ENCODE peak calls at places on chromosomes 5 and 9, in ten cellular contexts. G is AG04450, B is heart right ventricle, J is GM23338, V is dorsolateral prefrontal cortex, W is right lobe of liver, H is BE2C, T is mammary epithelial cell, Q is body of pancreas, E is IMR-90. F is an unnamed sample.

GRCh38 chr5:33781286-33781685 is 110.5 kb downstream of the ADAMTS12 start:
- DNase-seq in G (peak; percentile 29), B (no peak), J (no peak), V (no peak), W (no peak), H (no peak), T (peak; percentile 61), Q (no peak), E (peak; percentile 89), F (peak; percentile 95)

GRCh38 chr9:90046317-90046861 is 441.6 kb downstream of the GADD45G start:
- DNase-seq in G (no peak), B (no peak), J (no peak), V (peak; percentile 42), W (no peak), H (no peak), T (no peak), Q (no peak), E (no peak), F (no peak)

GRCh38 chr5:171272996-171273970 is 35.8 kb upstream of the TLX3 start:
- DNase-seq in G (no peak), B (no peak), J (peak; percentile 82), V (no peak), W (no peak), H (peak; percentile 18), T (peak; percentile 21), Q (no peak), E (peak; percentile 40), F (peak; percentile 39)

GRCh38 chr5:170809551-170809950 is 26.0 kb downstream of the GABRP start:
- DNase-seq in G (peak; percentile 27), B (no peak), J (peak; percentile 73), V (peak; percentile 23), W (no peak), H (peak; percentile 32), T (peak; percentile 23), Q (peak; percentile 43), E (peak; percentile 71), F (peak; percentile 63)

GRCh38 chr9:75376855-75377254 is 288.5 kb downstream of the OSTF1 start:
- DNase-seq in G (no peak), B (no peak), J (no peak), V (no peak), W (no peak), H (no peak), T (no peak), Q (no peak), E (no peak), F (no peak)

GRCh38 chr9:8858250-8859161 is 1058.9 kb upstream of the DMAC1 start:
- DNase-seq in G (no peak), B (no peak), J (peak; percentile 60), V (peak; percentile 57), W (no peak), H (no peak), T (no peak), Q (no peak), E (no peak), F (no peak)

GRCh38 chr9:20314981-20315380 is 307.3 kb downstream of the MLLT3 start:
- DNase-seq in G (no peak), B (no peak), J (no peak), V (no peak), W (no peak), H (no peak), T (no peak), Q (no peak), E (no peak), F (no peak)

GRCh38 chr9:120619751-120620655 is 40.0 kb upstream of the CDK5RAP2 start:
- DNase-seq in G (peak; percentile 48), B (peak; percentile 44), J (peak; percentile 84), V (peak; percentile 78), W (no peak), H (peak; percentile 67), T (peak; percentile 55), Q (peak; percentile 69), E (peak; percentile 74), F (peak; percentile 67)

GRCh38 chr9:125521462-125522327 is 185.3 kb downstream of the MAPKAP1 start:
- DNase-seq in G (peak; percentile 82), B (no peak), J (no peak), V (no peak), W (no peak), H (no peak), T (peak; percentile 96), Q (no peak), E (peak; percentile 97), F (peak; percentile 89)

GRCh38 chr9:121771851-121772599 is 120.6 kb downstream of the DAB2IP start:
- DNase-seq in G (no peak), B (no peak), J (no peak), V (no peak), W (peak; percentile 49), H (peak; percentile 2), T (no peak), Q (no peak), E (no peak), F (no peak)

GRCh38 chr9:68476889-68477288 is 63.8 kb downstream of the TMEM252 start:
- DNase-seq in G (no peak), B (peak; percentile 51), J (no peak), V (no peak), W (no peak), H (no peak), T (no peak), Q (no peak), E (no peak), F (no peak)

GRCh38 chr9:18333157-18333556 is 140.8 kb upstream of the ADAMTSL1 start:
- DNase-seq in G (no peak), B (no peak), J (peak; percentile 21), V (no peak), W (no peak), H (no peak), T (peak; percentile 53), Q (no peak), E (peak; percentile 38), F (peak; percentile 71)

GRCh38 chr5:128905225-128906110 is 59.8 kb upstream of the SLC27A6 start:
- DNase-seq in G (peak; percentile 21), B (peak; percentile 38), J (peak; percentile 63), V (peak; percentile 19), W (no peak), H (peak; percentile 59), T (peak; percentile 36), Q (peak; percentile 38), E (peak; percentile 58), F (peak; percentile 47)

GRCh38 chr5:89849819-89850515 is 559.6 kb downstream of the CETN3 start:
- DNase-seq in G (no peak), B (no peak), J (peak; percentile 36), V (no peak), W (no peak), H (no peak), T (no peak), Q (no peak), E (no peak), F (no peak)

GRCh38 chr9:90107021-90107771 is 502.4 kb downstream of the GADD45G start:
- DNase-seq in G (no peak), B (peak; percentile 79), J (no peak), V (no peak), W (no peak), H (peak; percentile 24), T (peak; percentile 52), Q (peak; percentile 80), E (no peak), F (no peak)

GRCh38 chr5:109924708-109925107 is 235.0 kb downstream of the MAN2A1 start:
- DNase-seq in G (no peak), B (no peak), J (no peak), V (no peak), W (no peak), H (no peak), T (no peak), Q (no peak), E (no peak), F (no peak)

GRCh38 chr9:128007566-128008138 is 26.9 kb upstream of the EEIG1 start:
- DNase-seq in G (no peak), B (peak; percentile 67), J (no peak), V (no peak), W (no peak), H (peak; percentile 30), T (peak; percentile 24), Q (no peak), E (peak; percentile 27), F (no peak)

DNA sequence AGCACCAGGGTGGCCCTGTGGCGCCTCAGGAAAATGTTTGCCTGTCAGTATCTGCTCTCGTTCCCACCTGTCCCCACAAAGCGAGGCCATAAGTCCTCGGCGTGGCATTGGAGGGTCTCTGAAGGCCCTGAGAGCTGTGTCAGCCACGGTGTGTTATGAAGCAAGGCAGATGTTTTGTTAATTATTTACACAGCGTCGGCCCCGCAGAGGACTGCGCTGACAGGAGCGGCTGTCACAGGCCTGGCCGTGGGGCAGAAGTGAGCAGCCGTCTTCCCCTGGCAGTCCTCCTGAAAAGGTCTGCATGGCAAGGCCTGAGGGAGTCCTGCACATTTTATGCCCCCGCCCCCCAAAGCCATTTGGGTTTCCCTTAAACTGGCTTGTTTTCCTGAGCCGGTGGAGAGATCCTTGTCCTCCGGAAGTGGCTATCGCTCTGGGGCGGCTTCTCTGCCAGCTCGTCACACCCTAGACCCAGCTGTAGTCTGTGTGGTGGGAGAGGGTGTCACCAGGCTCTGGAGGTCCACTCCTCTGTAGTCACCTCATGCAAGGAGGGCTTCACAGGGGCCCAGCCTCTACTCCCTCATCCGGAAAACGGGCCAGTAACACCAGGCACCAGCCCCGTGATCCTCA is 6.2 kb downstream of the NEK6 start:
- DNase-seq in G (no peak), B (no peak), J (no peak), V (no peak), W (peak; percentile 74), H (no peak), T (no peak), Q (no peak), E (no peak), F (no peak)
- H3K4me3 ChIP-seq in G (peak overlapping the region; percentile 2), B (no peak overlapping the region), J (no peak overlapping the region), V (no peak overlapping the region), W (no peak overlapping the region), H (no peak overlapping the region), T (no peak overlapping the region), Q (no peak overlapping the region), E (no peak overlapping the region), F (no peak overlapping the region)

DNA sequence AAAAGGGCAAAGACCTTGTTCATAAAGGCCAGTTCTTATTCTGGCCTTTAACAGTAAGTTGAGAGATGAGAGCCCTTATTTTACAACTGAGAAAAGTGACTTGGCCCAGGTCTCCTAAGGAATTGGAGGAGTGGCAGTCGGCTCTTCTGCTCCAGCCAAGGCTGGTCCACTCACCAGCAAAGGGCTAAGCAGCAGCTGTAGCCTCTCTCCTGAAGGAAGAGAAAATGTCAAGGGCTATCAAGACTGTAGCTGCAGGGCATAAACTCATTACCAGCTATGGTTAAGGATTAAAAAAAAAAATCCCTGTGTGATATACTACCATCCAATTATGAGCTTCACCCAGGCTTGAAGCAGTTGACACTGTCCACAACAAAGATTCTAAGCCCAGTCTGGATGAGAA is 138.6 kb upstream of the RAD23B start:
- DNase-seq in G (no peak), B (no peak), J (no peak), V (no peak), W (no peak), H (no peak), T (no peak), Q (no peak), E (no peak), F (no peak)
- H3K27me3 ChIP-seq in G (peaks cover 10% of the 10 kb centered on the region), B (no peaks in the 10 kb centered on the region), J (no peaks in the 10 kb centered on the region), V (no peaks in the 10 kb centered on the region), W (no peaks in the 10 kb centered on the region), H (no peaks in the 10 kb centered on the region), T (no peaks in the 10 kb centered on the region), Q (no peaks in the 10 kb centered on the region), E (peaks cover 12% of the 10 kb centered on the region), F (no peaks in the 10 kb centered on the region)

GRCh38 chr5:151597749-151598148 is 6.6 kb upstream of the FAT2 start:
- DNase-seq in G (no peak), B (no peak), J (peak; percentile 34), V (no peak), W (no peak), H (no peak), T (no peak), Q (no peak), E (no peak), F (peak; percentile 7)
- TF ChIP-seq CTCF in G (no peak), B (no peak), J (no peak), V (no peak), W (no peak), H (no peak), T (no peak), Q (no peak), E (no peak), F (no peak)

GRCh38 chr5:154647760-154648143 is 107.4 kb upstream of the LARP1 start:
- DNase-seq in G (no peak), B (no peak), J (peak; percentile 30), V (no peak), W (no peak), H (no peak), T (no peak), Q (no peak), E (no peak), F (no peak)
- H3K4me3 ChIP-seq in G (no peak overlapping the region), B (peak overlapping the region; percentile 20), J (peak overlapping the region; percentile 52), V (peak overlapping the region; percentile 56), W (peak overlapping the region; percentile 26), H (no peak overlapping the region), T (no peak overlapping the region), Q (no peak overlapping the region), E (no peak overlapping the region), F (no peak overlapping the region)